ENCODE peak calls at places on chromosomes 13 and 19, in ten cellular contexts. One of them, this sample, is unnamed.

GRCh38 chr19:10611907-10612306 is 13.4 kb upstream of the SLC44A2 start:
- DNase-seq in hypothalamus: no peak
- DNase-seq in GM04504: no peak
- DNase-seq in NCI-H1417: no peak
- DNase-seq in stimulated activated CD4-positive, alpha-beta T cell treated with anti-CD3 and anti-CD28 coated beads, Interleukin-2, amount 100 ng/mL, for 24 hours: no peak
- DNase-seq in esophagus muscularis mucosa: no peak
- DNase-seq in activated gamma-delta T cell: no peak
- DNase-seq in activated naive CD4-positive, alpha-beta T cell: no peak
- DNase-seq in NCI-H1436: no peak
- DNase-seq in activated T-helper 1 cell treated with anti-CD3 and anti-CD28 coated beads, Interleukin-2, amount 50 U/mL, for 16 hours: no peak
- DNase-seq in this sample: no peak

GRCh38 chr13:109836629-109837607 is 50.5 kb upstream of the IRS2 start:
- DNase-seq in hypothalamus: no peak
- DNase-seq in GM04504: no peak
- DNase-seq in NCI-H1417: peak
- DNase-seq in stimulated activated CD4-positive, alpha-beta T cell treated with anti-CD3 and anti-CD28 coated beads, Interleukin-2, amount 100 ng/mL, for 24 hours: no peak
- DNase-seq in esophagus muscularis mucosa: peak
- DNase-seq in activated gamma-delta T cell: no peak
- DNase-seq in activated naive CD4-positive, alpha-beta T cell: no peak
- DNase-seq in NCI-H1436: no peak
- DNase-seq in activated T-helper 1 cell treated with anti-CD3 and anti-CD28 coated beads, Interleukin-2, amount 50 U/mL, for 16 hours: no peak
- DNase-seq in this sample: no peak

GRCh38 chr19:45485301-45486077 is 11.4 kb downstream of the RTN2 start:
- DNase-seq in hypothalamus: peak
- DNase-seq in GM04504: peak
- DNase-seq in NCI-H1417: peak
- DNase-seq in stimulated activated CD4-positive, alpha-beta T cell treated with anti-CD3 and anti-CD28 coated beads, Interleukin-2, amount 100 ng/mL, for 24 hours: peak
- DNase-seq in esophagus muscularis mucosa: peak
- DNase-seq in activated gamma-delta T cell: peak
- DNase-seq in activated naive CD4-positive, alpha-beta T cell: peak
- DNase-seq in NCI-H1436: peak
- DNase-seq in activated T-helper 1 cell treated with anti-CD3 and anti-CD28 coated beads, Interleukin-2, amount 50 U/mL, for 16 hours: peak
- DNase-seq in this sample: peak

GRCh38 chr13:30616927-30617314 is 799 bp upstream of the USPL1 start:
- DNase-seq in hypothalamus: no peak
- DNase-seq in GM04504: peak
- DNase-seq in NCI-H1417: peak
- DNase-seq in stimulated activated CD4-positive, alpha-beta T cell treated with anti-CD3 and anti-CD28 coated beads, Interleukin-2, amount 100 ng/mL, for 24 hours: no peak
- DNase-seq in esophagus muscularis mucosa: peak
- DNase-seq in activated gamma-delta T cell: no peak
- DNase-seq in activated naive CD4-positive, alpha-beta T cell: no peak
- DNase-seq in NCI-H1436: peak
- DNase-seq in activated T-helper 1 cell treated with anti-CD3 and anti-CD28 coated beads, Interleukin-2, amount 50 U/mL, for 16 hours: no peak
- DNase-seq in this sample: peak

GRCh38 chr19:5115771-5116202 is 146.9 kb downstream of the KDM4B start:
- DNase-seq in hypothalamus: no peak
- DNase-seq in GM04504: peak
- DNase-seq in NCI-H1417: no peak
- DNase-seq in stimulated activated CD4-positive, alpha-beta T cell treated with anti-CD3 and anti-CD28 coated beads, Interleukin-2, amount 100 ng/mL, for 24 hours: no peak
- DNase-seq in esophagus muscularis mucosa: no peak
- DNase-seq in activated gamma-delta T cell: no peak
- DNase-seq in activated naive CD4-positive, alpha-beta T cell: no peak
- DNase-seq in NCI-H1436: no peak
- DNase-seq in activated T-helper 1 cell treated with anti-CD3 and anti-CD28 coated beads, Interleukin-2, amount 50 U/mL, for 16 hours: no peak
- DNase-seq in this sample: no peak

GRCh38 chr13:38819053-38819452 is 132.2 kb downstream of the FREM2 start:
- DNase-seq in hypothalamus: no peak
- DNase-seq in GM04504: no peak
- DNase-seq in NCI-H1417: peak
- DNase-seq in stimulated activated CD4-positive, alpha-beta T cell treated with anti-CD3 and anti-CD28 coated beads, Interleukin-2, amount 100 ng/mL, for 24 hours: no peak
- DNase-seq in esophagus muscularis mucosa: no peak
- DNase-seq in activated gamma-delta T cell: no peak
- DNase-seq in activated naive CD4-positive, alpha-beta T cell: no peak
- DNase-seq in NCI-H1436: peak
- DNase-seq in activated T-helper 1 cell treated with anti-CD3 and anti-CD28 coated beads, Interleukin-2, amount 50 U/mL, for 16 hours: no peak
- DNase-seq in this sample: no peak

GRCh38 chr19:1119475-1120217 is 15.9 kb downstream of the GPX4 start:
- DNase-seq in hypothalamus: no peak
- DNase-seq in GM04504: no peak
- DNase-seq in NCI-H1417: no peak
- DNase-seq in stimulated activated CD4-positive, alpha-beta T cell treated with anti-CD3 and anti-CD28 coated beads, Interleukin-2, amount 100 ng/mL, for 24 hours: no peak
- DNase-seq in esophagus muscularis mucosa: no peak
- DNase-seq in activated gamma-delta T cell: no peak
- DNase-seq in activated naive CD4-positive, alpha-beta T cell: no peak
- DNase-seq in NCI-H1436: no peak
- DNase-seq in activated T-helper 1 cell treated with anti-CD3 and anti-CD28 coated beads, Interleukin-2, amount 50 U/mL, for 16 hours: no peak
- DNase-seq in this sample: no peak

GRCh38 chr13:41034862-41035261 is 15.7 kb upstream of the ELF1 start:
- DNase-seq in hypothalamus: no peak
- DNase-seq in GM04504: no peak
- DNase-seq in NCI-H1417: no peak
- DNase-seq in stimulated activated CD4-positive, alpha-beta T cell treated with anti-CD3 and anti-CD28 coated beads, Interleukin-2, amount 100 ng/mL, for 24 hours: no peak
- DNase-seq in esophagus muscularis mucosa: no peak
- DNase-seq in activated gamma-delta T cell: no peak
- DNase-seq in activated naive CD4-positive, alpha-beta T cell: no peak
- DNase-seq in NCI-H1436: no peak
- DNase-seq in activated T-helper 1 cell treated with anti-CD3 and anti-CD28 coated beads, Interleukin-2, amount 50 U/mL, for 16 hours: no peak
- DNase-seq in this sample: no peak

GRCh38 chr19:2306971-2307370 is 983 bp downstream of the LINGO3 start:
- DNase-seq in hypothalamus: no peak
- DNase-seq in GM04504: no peak
- DNase-seq in NCI-H1417: no peak
- DNase-seq in stimulated activated CD4-positive, alpha-beta T cell treated with anti-CD3 and anti-CD28 coated beads, Interleukin-2, amount 100 ng/mL, for 24 hours: no peak
- DNase-seq in esophagus muscularis mucosa: no peak
- DNase-seq in activated gamma-delta T cell: no peak
- DNase-seq in activated naive CD4-positive, alpha-beta T cell: no peak
- DNase-seq in NCI-H1436: no peak
- DNase-seq in activated T-helper 1 cell treated with anti-CD3 and anti-CD28 coated beads, Interleukin-2, amount 50 U/mL, for 16 hours: no peak
- DNase-seq in this sample: no peak